ENCODE peak calls at places on chromosomes 13 and 19, in five cellular contexts. G is SK-N-SH, V is HepG2, J is GM12878, O is K562. L is an unnamed sample.

GRCh38 chr19:14614099-14614412 is 31.2 kb downstream of the CLEC17A start:
- DNase-seq in G (no peak), V (no peak), J (peak), O (peak), L (no peak)

GRCh38 chr19:17681505-17682125 is 6.5 kb downstream of the UNC13A start:
- DNase-seq in G (no peak), V (no peak), J (no peak), O (peak), L (peak)

GRCh38 chr19:16208847-16209246 is 11.1 kb downstream of the AP1M1 start:
- DNase-seq in G (peak), V (no peak), J (no peak), O (no peak), L (no peak)

GRCh38 chr19:20422616-20423205 is 142.9 kb downstream of the ZNF737 start:
- DNase-seq in G (no peak), V (no peak), J (no peak), O (no peak), L (no peak)

GRCh38 chr19:13064092-13064489 is 38.6 kb downstream of the LYL1 start:
- DNase-seq in G (no peak), V (no peak), J (no peak), O (no peak), L (no peak)

GRCh38 chr19:21202865-21203494 is 61.1 kb downstream of the ZNF431 start:
- DNase-seq in G (peak), V (no peak), J (peak), O (peak), L (peak)

GRCh38 chr13:30665638-30666037 is 47.9 kb downstream of the USPL1 start:
- DNase-seq in G (no peak), V (no peak), J (no peak), O (no peak), L (no peak)

GRCh38 chr19:32671883-32672282 is 3.1 kb downstream of the ANKRD27 start:
- DNase-seq in G (no peak), V (no peak), J (no peak), O (peak), L (no peak)

GRCh38 chr19:51114087-51114714 is 6.0 kb upstream of the CTU1 start:
- DNase-seq in G (no peak), V (no peak), J (no peak), O (no peak), L (no peak)

GRCh38 chr19:17234911-17235617 is 9.0 kb downstream of the OCEL1 start:
- DNase-seq in G (peak), V (no peak), J (no peak), O (peak), L (peak)

GRCh38 chr13:31477961-31478360 is 261.4 kb upstream of the RXFP2 start:
- DNase-seq in G (no peak), V (no peak), J (no peak), O (no peak), L (no peak)

GRCh38 chr19:51440846-51441409 is 17.3 kb downstream of the SIGLEC8 start:
- DNase-seq in G (no peak), V (no peak), J (no peak), O (peak), L (no peak)

GRCh38 chr13:99307648-99308339 is 595 bp upstream of the GPR183 start:
- DNase-seq in G (no peak), V (no peak), J (no peak), O (peak), L (no peak)

GRCh38 chr19:5246554-5247155 is 94.0 kb downstream of the PTPRS start:
- DNase-seq in G (no peak), V (no peak), J (no peak), O (no peak), L (no peak)

GRCh38 chr19:46150606-46151005 is 2.6 kb downstream of the IGFL2 start:
- DNase-seq in G (no peak), V (no peak), J (no peak), O (no peak), L (no peak)

GRCh38 chr19:13231663-13232062 is 81.5 kb downstream of the IER2 start:
- DNase-seq in G (no peak), V (no peak), J (no peak), O (no peak), L (no peak)

DNA sequence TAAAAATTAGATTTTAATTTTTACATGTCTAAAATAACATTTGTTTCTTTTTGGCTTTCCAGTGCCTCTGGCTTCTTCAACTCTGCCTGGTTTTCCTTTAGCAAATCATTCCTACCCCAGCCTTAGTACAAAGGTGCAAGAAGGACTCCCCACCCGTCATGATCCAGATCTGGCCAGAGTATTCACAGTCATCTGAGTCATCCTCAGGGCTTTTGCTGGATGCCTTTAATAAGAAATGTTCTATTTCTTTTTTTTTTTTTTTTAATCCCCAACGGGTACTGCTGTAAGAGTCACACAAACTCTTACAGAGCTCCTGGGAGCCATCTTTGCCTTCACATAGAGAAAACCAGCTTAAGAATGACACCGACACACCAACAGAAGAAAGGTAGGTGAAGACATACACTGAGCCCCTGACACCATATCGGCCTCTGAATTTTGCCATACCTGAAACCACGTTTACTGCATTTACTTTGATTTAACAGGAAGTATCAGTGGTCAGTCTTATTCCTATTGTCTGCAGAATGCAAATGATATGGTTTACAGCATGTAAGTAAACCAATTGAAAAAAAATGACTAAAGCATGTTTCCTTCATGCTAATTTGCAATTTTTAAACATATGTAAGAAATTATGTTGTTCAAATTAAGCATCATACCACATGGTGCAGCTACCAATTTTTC is 184.4 kb downstream of the NALCN start:
- DNase-seq in G (no peak), V (no peak), J (no peak), O (no peak), L (no peak)
- TF ChIP-seq FOXM1 in G (no peak), V (no peak), J (no peak), O (no peak), L (no peak)

DNA sequence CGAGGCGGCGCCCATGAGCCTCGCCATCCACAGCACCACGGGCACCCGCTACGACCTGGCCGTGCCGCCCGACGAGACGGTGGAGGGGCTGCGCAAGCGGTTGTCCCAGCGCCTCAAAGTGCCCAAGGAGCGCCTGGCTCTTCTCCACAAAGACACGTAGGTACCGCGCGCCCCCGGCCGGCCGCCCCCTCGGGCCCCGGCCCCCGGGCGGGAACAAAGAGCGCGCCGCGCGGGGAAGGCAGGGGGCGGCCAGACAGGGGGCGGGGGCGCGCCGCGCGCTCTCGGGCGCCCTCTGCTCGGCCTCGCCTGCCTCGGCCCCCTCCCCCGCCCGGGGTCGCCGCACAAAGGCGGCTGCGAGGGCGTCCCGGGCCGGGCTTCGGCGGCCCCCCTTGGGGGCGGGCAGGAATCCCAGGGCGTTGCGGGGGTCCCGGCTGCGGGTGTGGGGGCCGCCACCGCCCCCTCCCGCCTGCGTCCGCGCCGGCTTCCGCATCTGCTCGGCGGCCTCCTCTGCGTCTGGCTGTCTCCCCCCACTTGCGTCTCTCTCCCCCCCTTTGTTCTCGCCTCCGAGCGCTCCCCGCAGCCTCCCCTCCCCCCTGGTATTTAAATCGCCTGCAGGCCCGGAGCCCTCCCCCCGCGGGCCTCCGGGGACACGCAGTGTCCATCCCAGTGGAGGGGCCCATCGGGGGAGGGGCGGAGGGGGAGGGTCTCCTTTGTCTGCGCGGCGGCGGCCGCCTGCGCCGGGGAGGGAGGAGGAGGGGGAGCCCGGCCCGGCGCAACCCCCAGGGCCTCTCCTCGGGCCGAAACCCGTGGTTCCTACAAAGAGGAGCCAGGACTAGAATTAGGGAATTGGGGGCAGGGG is 2.2 kb downstream of the MIDN start:
- DNase-seq in G (peak), V (peak), J (no peak), O (peak), L (peak)
- TF ChIP-seq FOXM1 in G (no peak), V (no peak), J (no peak), O (no peak), L (peak)

DNA sequence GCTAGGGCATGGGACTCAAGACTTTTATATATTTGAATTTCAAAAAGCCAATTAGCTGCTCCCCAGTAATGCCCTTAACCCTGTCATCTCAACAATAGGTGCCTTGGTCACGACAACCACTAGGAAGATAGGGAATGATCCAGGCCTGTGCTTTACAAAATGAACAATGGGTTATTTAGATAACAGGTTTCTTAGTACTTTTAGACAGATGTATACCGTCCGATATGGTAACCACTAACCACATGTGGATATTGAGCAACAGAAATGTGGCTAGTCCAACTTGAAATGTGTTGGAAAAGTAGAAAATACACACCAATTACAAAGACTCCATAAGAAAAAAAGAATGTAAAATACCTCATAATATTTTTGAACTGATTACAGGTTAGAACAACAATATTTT is 201.2 kb downstream of the LHFPL6 start:
- DNase-seq in G (no peak), V (no peak), J (no peak), O (peak), L (no peak)
- TF ChIP-seq FOXM1 in G (no peak), V (no peak), J (no peak), O (no peak), L (no peak)

GRCh38 chr19:52936151-52936957 is 13.1 kb upstream of the ZNF888 start:
- DNase-seq in G (no peak), V (peak), J (peak), O (peak), L (no peak)

GRCh38 chr19:52936958-52937334 is 13.7 kb upstream of the ZNF888 start:
- DNase-seq in G (no peak), V (no peak), J (no peak), O (no peak), L (no peak)

GRCh38 chr19:52935434-52935833 is 12.2 kb upstream of the ZNF888 start:
- DNase-seq in G (no peak), V (no peak), J (no peak), O (no peak), L (no peak)
- TF ChIP-seq FOXM1 in G (no peak), V (no peak), J (no peak), O (no peak), L (no peak)

DNA sequence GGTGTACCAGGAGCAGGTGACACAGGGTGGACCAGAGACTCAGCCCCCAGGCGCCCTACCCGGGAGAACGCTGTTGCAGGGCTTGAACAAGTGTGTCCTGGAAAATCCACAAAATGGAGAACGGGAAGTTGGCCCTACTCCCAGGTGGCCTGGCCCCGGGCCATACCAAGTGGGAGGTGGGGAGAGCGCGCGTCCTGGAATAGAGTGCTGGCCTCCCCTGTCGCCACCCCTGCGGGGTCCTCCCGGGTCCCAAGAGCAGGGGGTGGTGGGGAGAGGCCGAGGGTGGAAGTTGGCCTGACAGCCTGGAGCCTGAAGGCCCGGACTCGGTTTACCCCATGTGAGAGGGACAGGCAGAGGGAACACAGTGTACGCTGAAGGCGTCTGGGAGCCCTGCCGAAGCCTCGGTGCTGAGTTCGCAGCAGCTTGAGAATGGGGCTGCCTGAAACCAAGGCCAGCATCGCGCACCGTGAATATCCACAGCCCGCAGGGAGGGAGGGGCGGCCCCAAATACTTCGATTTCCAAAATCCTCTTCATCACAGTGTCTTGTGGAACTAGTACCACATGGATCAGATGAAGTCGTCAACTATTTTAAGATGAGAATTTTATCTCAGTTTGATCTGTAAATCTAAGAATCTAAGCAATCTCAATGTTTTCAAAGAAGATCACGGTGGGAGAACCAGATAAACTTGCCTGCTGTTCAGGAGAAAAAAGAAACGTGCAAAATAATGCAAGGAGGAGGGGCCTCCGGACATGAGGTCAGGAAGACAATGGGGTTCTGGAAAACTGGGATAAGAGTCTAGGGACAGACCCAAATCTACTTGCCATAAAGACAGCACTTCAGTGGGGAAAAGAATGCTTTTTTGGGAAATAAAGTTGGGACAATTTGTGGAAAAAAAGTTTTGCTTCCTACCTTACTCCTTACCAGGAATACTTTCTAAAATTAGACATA is 10.4 kb upstream of the KLF16 start:
- DNase-seq in G (peak), V (no peak), J (no peak), O (no peak), L (no peak)
- TF ChIP-seq FOXM1 in G (no peak), V (no peak), J (no peak), O (no peak), L (no peak)

GRCh38 chr13:110442946-110443632 is 118.4 kb downstream of the RAB20 start:
- DNase-seq in G (no peak), V (no peak), J (no peak), O (no peak), L (no peak)
- TF ChIP-seq FOXM1 in G (no peak), V (no peak), J (no peak), O (no peak), L (no peak)

L was measured in HEK293T.